ENCODE peak calls at places on chromosomes 2 and 18, in six cellular contexts. L is HCT116, B is IMR-90, W is astrocyte of the cerebellum, H is GM23338, Z is fibroblast of lung. V is an unnamed sample.

GRCh38 chr18:79395761-79396404 is at the start of gene NFATC1:
- DNase-seq in L (no peak), B (peak; percentile 67), W (no peak), H (peak; percentile 78), Z (peak; percentile 52), V (peak; percentile 77)

GRCh38 chr2:144020047-144020446 is 499.9 kb downstream of the ZEB2 start:
- DNase-seq in L (no peak), B (no peak), W (no peak), H (peak; percentile 24), Z (no peak), V (no peak)

GRCh38 chr2:104468846-104469245 is 385.1 kb upstream of the POU3F3 start:
- DNase-seq in L (no peak), B (no peak), W (no peak), H (no peak), Z (no peak), V (no peak)

GRCh38 chr2:212180684-212181083 is 357.9 kb downstream of the ERBB4 start:
- DNase-seq in L (no peak), B (no peak), W (no peak), H (no peak), Z (no peak), V (no peak)

GRCh38 chr2:85792783-85793441 is 39.1 kb downstream of the ATOH8 start:
- DNase-seq in L (no peak), B (peak; percentile 85), W (peak; percentile 49), H (no peak), Z (peak; percentile 92), V (peak; percentile 81)

GRCh38 chr18:48294894-48295585 is 114.1 kb downstream of the ZBTB7C start:
- DNase-seq in L (no peak), B (no peak), W (no peak), H (peak; percentile 23), Z (no peak), V (no peak)

GRCh38 chr2:64329848-64330247 is 124.1 kb upstream of the LGALSL start:
- DNase-seq in L (no peak), B (peak; percentile 4), W (no peak), H (no peak), Z (peak; percentile 67), V (peak; percentile 40)

GRCh38 chr2:230896346-230897115 is 28.5 kb downstream of the GPR55 start:
- DNase-seq in L (no peak), B (no peak), W (no peak), H (no peak), Z (no peak), V (no peak)

GRCh38 chr2:101253013-101253712 is 477 bp downstream of the CNOT11 start:
- DNase-seq in L (no peak), B (peak; percentile 68), W (peak; percentile 15), H (peak; percentile 74), Z (peak; percentile 62), V (peak; percentile 67)

GRCh38 chr2:96970248-96970875 is 16.0 kb downstream of the FAM178B start:
- DNase-seq in L (no peak), B (no peak), W (no peak), H (no peak), Z (no peak), V (no peak)

GRCh38 chr2:144515694-144516416 is 4.1 kb downstream of the ZEB2 start:
- DNase-seq in L (no peak), B (no peak), W (no peak), H (peak; percentile 75), Z (peak; percentile 75), V (peak; percentile 70)

GRCh38 chr18:41829648-41830516 is 125.2 kb upstream of the PIK3C3 start:
- DNase-seq in L (no peak), B (no peak), W (no peak), H (no peak), Z (no peak), V (no peak)

GRCh38 chr2:203427061-203427460 is 98.9 kb downstream of the ABI2 start:
- DNase-seq in L (no peak), B (peak; percentile 49), W (no peak), H (no peak), Z (no peak), V (peak; percentile 78)

GRCh38 chr2:240124651-240125030 is 11.5 kb downstream of the COPS9 start:
- DNase-seq in L (no peak), B (no peak), W (no peak), H (no peak), Z (no peak), V (no peak)

GRCh38 chr2:186017278-186017677 is 278.7 kb downstream of the FSIP2 start:
- DNase-seq in L (no peak), B (no peak), W (no peak), H (no peak), Z (no peak), V (no peak)

GRCh38 chr2:205895981-205896655 is 189.9 kb downstream of the INO80D start:
- DNase-seq in L (no peak), B (no peak), W (no peak), H (no peak), Z (no peak), V (peak; percentile 4)

GRCh38 chr2:205887637-205888036 is 198.3 kb downstream of the INO80D start:
- DNase-seq in L (no peak), B (no peak), W (no peak), H (no peak), Z (no peak), V (no peak)

GRCh38 chr2:205889073-205889472 is 196.9 kb downstream of the INO80D start:
- DNase-seq in L (no peak), B (peak; percentile 12), W (no peak), H (no peak), Z (no peak), V (peak; percentile 40)

GRCh38 chr2:205892141-205893064 is 193.6 kb downstream of the INO80D start:
- DNase-seq in L (no peak), B (peak; percentile 46), W (peak; percentile 88), H (peak; percentile 43), Z (peak; percentile 51), V (no peak)
- H3K4me3 ChIP-seq in L (no peak overlapping the region), B (no peak overlapping the region), W (no peak overlapping the region), H (no peak overlapping the region), Z (no peak overlapping the region), V (no peak overlapping the region)

DNA sequence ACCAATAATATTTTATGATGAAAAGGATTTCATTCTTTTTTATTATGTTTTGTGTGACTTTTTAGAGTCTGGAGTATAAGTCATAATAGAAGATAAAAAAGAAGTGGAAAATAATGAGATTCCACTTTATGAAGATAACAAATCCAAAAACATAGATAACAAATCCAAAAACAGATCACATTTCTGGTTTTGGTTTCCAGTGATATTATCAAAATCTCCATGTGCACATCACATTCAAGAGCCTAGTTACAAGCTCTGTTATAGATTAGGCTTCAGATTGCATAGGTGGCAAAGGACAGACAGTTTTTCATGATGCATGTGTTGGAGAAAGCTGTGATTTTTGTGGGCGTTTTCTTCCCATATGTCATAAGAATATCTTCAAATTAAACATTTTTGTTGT is 648.2 kb downstream of the STK39 start:
- DNase-seq in L (no peak), B (no peak), W (no peak), H (no peak), Z (no peak), V (no peak)
- TF ChIP-seq CTCF in L (no peak), B (no peak), W (no peak), H (no peak), Z (no peak), V (no peak)

DNA sequence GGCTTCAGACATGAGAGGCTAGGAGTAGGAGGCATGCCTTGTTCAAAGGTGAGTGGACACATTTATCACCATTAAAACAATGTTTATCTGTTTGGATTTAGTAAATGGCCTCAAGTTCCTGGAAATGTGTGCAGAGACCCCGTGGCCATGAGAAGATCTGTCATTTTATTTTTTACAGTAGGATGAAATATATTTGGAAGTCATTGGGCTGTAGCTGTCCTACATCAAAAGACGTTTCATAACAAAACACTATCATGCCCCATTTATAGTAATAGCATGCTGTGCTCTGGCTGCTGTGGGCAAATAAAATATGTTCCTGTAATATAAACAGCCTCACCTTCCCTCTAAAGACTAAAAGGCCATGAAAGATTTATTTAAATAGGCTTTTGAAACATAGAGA is 403.9 kb upstream of the TNP1 start:
- DNase-seq in L (no peak), B (no peak), W (no peak), H (no peak), Z (no peak), V (no peak)
- H3K4me3 ChIP-seq in L (no peak overlapping the region), B (no peak overlapping the region), W (no peak overlapping the region), H (no peak overlapping the region), Z (no peak overlapping the region), V (no peak overlapping the region)

DNA sequence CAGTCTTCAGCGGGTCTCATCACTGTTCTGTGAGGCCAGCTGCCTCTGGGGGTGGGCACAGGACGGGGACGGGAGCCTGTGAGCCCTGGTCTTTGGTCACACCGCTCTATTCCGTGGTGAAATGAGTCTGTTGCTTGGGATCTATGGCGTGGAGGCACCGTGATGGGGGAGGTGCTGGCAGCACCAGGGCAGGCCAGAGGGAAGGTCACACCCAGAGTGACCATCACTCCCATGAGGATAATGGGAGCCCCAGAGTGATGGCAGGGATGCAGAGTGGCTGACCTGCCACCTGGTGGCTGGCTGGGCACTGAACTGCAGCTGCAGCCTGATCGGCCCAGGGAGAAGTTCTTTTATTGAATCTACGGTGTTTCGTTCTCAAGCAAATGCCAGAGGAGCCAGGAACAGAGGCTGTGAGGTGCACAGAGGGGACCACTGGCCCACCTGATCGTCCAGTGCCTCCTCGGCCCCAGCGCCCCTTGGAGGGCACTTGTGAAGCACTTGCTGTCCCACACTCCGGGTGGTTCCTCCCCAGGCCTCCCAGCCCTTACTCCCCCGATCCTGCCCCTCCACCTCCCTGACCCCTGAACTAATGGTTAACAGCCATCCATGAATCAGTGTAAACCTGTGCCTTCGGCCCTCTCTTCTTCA is 17.9 kb downstream of the KCNIP3 start:
- DNase-seq in L (peak; percentile 32), B (peak; percentile 7), W (peak; percentile 9), H (peak; percentile 81), Z (peak; percentile 50), V (peak; percentile 45)
- TF ChIP-seq CTCF in L (peak; percentile 80), B (peak; percentile 46), W (peak; percentile 70), H (peak; percentile 69), Z (peak; percentile 74), V (peak; percentile 69)

DNA sequence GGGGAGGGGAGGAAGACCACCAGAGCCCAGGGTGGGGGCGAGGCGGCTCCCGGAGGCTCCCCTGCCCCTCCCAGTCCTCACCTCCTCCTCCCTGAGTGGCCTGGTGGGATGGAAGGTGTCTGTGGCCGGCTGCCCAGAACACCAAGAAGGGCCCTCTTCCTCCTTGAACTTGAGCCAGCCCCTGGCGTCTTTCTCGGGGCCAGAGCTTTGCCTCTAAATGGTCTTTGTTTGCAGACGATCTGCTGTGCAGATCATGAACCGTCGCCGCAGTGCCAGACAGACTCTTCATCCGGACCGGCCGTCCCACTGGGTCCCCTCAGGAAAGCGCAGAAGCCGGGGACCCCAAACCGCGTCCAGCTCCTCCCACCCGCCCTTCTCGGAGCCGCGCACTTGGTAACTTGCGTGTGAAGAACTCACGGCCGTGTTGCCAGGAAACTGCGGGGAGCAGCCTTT is 41.2 kb downstream of the PTGR3 start:
- DNase-seq in L (no peak), B (peak; percentile 17), W (peak; percentile 43), H (no peak), Z (peak; percentile 30), V (no peak)
- H3K4me3 ChIP-seq in L (no peak overlapping the region), B (peak overlapping the region; percentile 38), W (peak overlapping the region; percentile 46), H (no peak overlapping the region), Z (peak overlapping the region; percentile 11), V (peak overlapping the region; percentile 30)

GRCh38 chr18:72544092-72544886 is at the start of gene CBLN2:
- DNase-seq in L (no peak), B (peak; percentile 18), W (peak; percentile 53), H (peak; percentile 77), Z (peak; percentile 58), V (peak; percentile 30)
- TF ChIP-seq CTCF in L (no peak), B (peak; percentile 72), W (peak; percentile 89), H (peak; percentile 54), Z (peak; percentile 77), V (peak; percentile 52)

GRCh38 chr2:174492963-174493431 is 6.2 kb upstream of the GPR155 start:
- DNase-seq in L (no peak), B (no peak), W (no peak), H (no peak), Z (no peak), V (no peak)
- H3K4me3 ChIP-seq in L (no peak overlapping the region), B (no peak overlapping the region), W (no peak overlapping the region), H (no peak overlapping the region), Z (no peak overlapping the region), V (no peak overlapping the region)

GRCh38 chr2:237707859-237708398 is 80.5 kb downstream of the LRRFIP1 start:
- DNase-seq in L (no peak), B (no peak), W (no peak), H (peak; percentile 2), Z (peak; percentile 61), V (no peak)
- TF ChIP-seq CTCF in L (no peak), B (no peak), W (no peak), H (no peak), Z (no peak), V (no peak)

V was measured in AG10803.